ENCODE peak calls at places on chromosomes 4 and X, in eight cellular contexts. A, F, J, G, K, Q, I and R are unnamed samples. For H3K36me3 and H3K4me1, the result is how much of the 10 kb centered on the place peaks cover.

GRCh38 chr4:128323401-128323800 is 35.8 kb upstream of the PGRMC2 start:
- DNase-seq in F (no peak), K (no peak), G (no peak), I (no peak), A (no peak), J (no peak), Q (no peak), R (no peak)

GRCh38 chr4:169404959-169405358 is 134.2 kb upstream of the SH3RF1 start:
- DNase-seq in I (no peak), G (no peak), J (no peak), F (no peak), K (peak), A (no peak), Q (no peak), R (no peak)

GRCh38 chrX:13855689-13856425 is 39.0 kb upstream of the GPM6B start:
- DNase-seq in F (no peak), G (no peak), K (no peak), J (no peak), A (no peak), I (no peak), Q (no peak), R (no peak)

GRCh38 chrX:47093248-47093647 is 15.0 kb downstream of the RGN start:
- DNase-seq in G (no peak), A (no peak), K (peak), Q (no peak), J (no peak), F (no peak), I (no peak), R (no peak)

GRCh38 chrX:47664737-47665136 is 5.8 kb upstream of the UXT start:
- DNase-seq in K (peak), G (peak), J (no peak), I (no peak), A (no peak), Q (no peak), F (no peak), R (no peak)

GRCh38 chrX:123993326-123993725 is 31.8 kb downstream of the STAG2 start:
- DNase-seq in A (no peak), I (no peak), G (no peak), J (no peak), K (peak), Q (no peak), F (no peak), R (no peak)

GRCh38 chr4:38751341-38752043 is 31.3 kb downstream of the TLR10 start:
- DNase-seq in A (no peak), G (no peak), K (no peak), I (no peak), Q (no peak), F (no peak), J (no peak), R (no peak)

GRCh38 chrX:15849555-15849954 is 5.1 kb downstream of the AP1S2 start:
- DNase-seq in I (no peak), Q (no peak), K (peak), F (no peak), J (no peak), G (no peak), A (no peak), R (no peak)

GRCh38 chrX:16825306-16826035 is 39.2 kb downstream of the TXLNG start:
- DNase-seq in Q (no peak), F (no peak), J (no peak), I (no peak), K (peak), A (no peak), G (no peak), R (no peak)

GRCh38 chr4:622996-623913 is 2.1 kb upstream of the PDE6B start:
- DNase-seq in I (no peak), K (no peak), Q (no peak), A (peak), J (no peak), G (no peak), F (no peak), R (no peak)

GRCh38 chr4:184447664-184448063 is 26.7 kb downstream of the IRF2 start:
- DNase-seq in G (no peak), A (no peak), K (no peak), J (no peak), F (no peak), Q (no peak), I (no peak), R (no peak)

GRCh38 chrX:111868726-111869638 is 7.0 kb upstream of the TRPC5OS start:
- DNase-seq in G (no peak), J (no peak), A (no peak), F (no peak), I (peak), K (peak), Q (no peak), R (no peak)

GRCh38 chr4:103429283-103429682 is 231.1 kb upstream of the CENPE start:
- DNase-seq in Q (no peak), F (no peak), K (no peak), J (no peak), A (no peak), I (no peak), G (no peak), R (peak)

GRCh38 chr4:34176609-34177008 is 2067.7 kb downstream of the ARAP2 start:
- DNase-seq in I (no peak), F (no peak), A (no peak), G (no peak), J (no peak), K (no peak), Q (no peak), R (no peak)

GRCh38 chrX:122866527-122866926 is 317.6 kb upstream of the GRIA3 start:
- DNase-seq in I (no peak), Q (no peak), A (no peak), F (no peak), J (no peak), K (peak), G (no peak), R (no peak)

GRCh38 chr4:170088686-170089085 is 1.1 kb downstream of the AADAT start:
- DNase-seq in J (no peak), A (no peak), I (no peak), K (no peak), F (no peak), Q (no peak), G (no peak), R (no peak)

GRCh38 chr4:54658321-54659093 is 750 bp downstream of the KIT start:
- DNase-seq in K (peak), A (peak), Q (no peak), G (no peak), I (peak), F (peak), J (peak), R (peak)

GRCh38 chr4:3091464-3091863 is 17.0 kb downstream of the HTT start:
- DNase-seq in G (no peak), F (no peak), A (no peak), Q (no peak), J (no peak), I (no peak), K (no peak), R (no peak)
- H3K36me3 ChIP-seq in G (under half), F (under half), A (half or more), Q (under half), J (under half), I (under half), K (under half), R (under half)

DNA sequence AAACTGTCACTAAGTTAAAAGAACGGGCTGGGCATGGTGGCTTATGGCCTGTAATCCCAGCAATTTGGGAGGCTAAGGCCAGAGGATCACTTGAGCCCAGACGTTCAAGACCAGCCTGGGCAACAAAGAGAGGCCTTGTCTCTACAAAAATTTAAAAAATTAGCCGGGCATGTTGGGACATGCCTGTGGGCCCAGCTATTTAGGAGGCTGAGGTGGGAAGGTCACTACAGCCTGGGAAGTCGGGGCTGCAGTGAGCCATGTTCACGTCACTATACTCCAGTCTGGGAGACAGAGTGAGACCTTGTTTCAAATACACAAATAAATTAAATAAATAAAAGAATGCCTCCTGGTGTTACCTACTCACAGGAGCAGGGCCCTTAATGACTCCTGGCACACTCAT is 69.5 kb downstream of the APBB2 start:
- DNase-seq in G (no peak), Q (no peak), I (no peak), K (peak), J (no peak), A (no peak), F (no peak), R (no peak)
- H3K4me1 ChIP-seq in G (half or more), Q (half or more), I (half or more), K (half or more), J (under half), A (under half), F (half or more), R (under half)

DNA sequence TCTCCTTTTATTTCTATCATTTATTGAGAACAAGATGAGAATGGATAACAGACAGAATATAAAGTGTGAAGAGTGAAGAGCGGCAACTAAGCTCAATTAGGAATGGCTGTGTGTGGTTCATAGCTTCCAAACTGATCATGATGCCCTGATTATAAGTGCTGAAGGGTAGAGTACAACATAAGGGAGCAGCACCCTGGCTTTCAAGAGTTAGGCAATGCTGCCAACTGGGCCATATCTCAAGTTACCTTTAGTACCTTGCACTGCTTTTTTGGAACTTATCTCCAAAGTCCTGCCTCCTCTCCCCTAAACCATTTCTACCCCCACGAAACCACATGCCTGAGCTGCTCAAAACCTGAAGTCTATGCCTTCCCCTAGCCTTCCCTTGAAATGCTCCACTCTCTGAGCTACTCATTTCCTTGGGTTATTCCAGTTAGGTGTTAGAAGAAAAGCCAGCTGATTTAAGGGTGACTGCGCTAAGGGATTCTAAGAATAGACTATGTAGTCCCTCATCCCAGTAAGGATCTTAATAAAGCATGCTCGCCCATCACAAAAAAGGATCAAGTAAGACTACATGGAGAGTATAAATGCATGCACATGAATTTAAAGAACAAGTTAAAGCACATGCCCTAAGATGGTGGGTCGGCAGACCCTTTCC is 29.6 kb downstream of the MED14 start:
- DNase-seq in J (no peak), F (no peak), A (no peak), G (no peak), I (no peak), Q (no peak), K (no peak), R (no peak)
- H3K36me3 ChIP-seq in J (half or more), F (under half), A (half or more), G (under half), I (under half), Q (under half), K (under half), R (under half)

GRCh38 chrX:19769467-19769866 is 117.9 kb downstream of the SH3KBP1 start:
- DNase-seq in K (no peak), A (no peak), F (no peak), Q (no peak), G (no peak), I (no peak), J (no peak), R (no peak)

GRCh38 chrX:19775830-19776498 is 111.4 kb downstream of the SH3KBP1 start:
- DNase-seq in A (no peak), F (no peak), Q (no peak), I (no peak), G (no peak), J (no peak), K (peak), R (no peak)

GRCh38 chrX:19772306-19772705 is 115.1 kb downstream of the SH3KBP1 start:
- DNase-seq in J (no peak), K (peak), F (no peak), G (no peak), I (no peak), Q (no peak), A (no peak), R (no peak)

GRCh38 chrX:19774905-19775304 is 112.5 kb downstream of the SH3KBP1 start:
- DNase-seq in G (no peak), I (no peak), F (no peak), K (no peak), A (no peak), Q (no peak), J (no peak), R (no peak)

DNA sequence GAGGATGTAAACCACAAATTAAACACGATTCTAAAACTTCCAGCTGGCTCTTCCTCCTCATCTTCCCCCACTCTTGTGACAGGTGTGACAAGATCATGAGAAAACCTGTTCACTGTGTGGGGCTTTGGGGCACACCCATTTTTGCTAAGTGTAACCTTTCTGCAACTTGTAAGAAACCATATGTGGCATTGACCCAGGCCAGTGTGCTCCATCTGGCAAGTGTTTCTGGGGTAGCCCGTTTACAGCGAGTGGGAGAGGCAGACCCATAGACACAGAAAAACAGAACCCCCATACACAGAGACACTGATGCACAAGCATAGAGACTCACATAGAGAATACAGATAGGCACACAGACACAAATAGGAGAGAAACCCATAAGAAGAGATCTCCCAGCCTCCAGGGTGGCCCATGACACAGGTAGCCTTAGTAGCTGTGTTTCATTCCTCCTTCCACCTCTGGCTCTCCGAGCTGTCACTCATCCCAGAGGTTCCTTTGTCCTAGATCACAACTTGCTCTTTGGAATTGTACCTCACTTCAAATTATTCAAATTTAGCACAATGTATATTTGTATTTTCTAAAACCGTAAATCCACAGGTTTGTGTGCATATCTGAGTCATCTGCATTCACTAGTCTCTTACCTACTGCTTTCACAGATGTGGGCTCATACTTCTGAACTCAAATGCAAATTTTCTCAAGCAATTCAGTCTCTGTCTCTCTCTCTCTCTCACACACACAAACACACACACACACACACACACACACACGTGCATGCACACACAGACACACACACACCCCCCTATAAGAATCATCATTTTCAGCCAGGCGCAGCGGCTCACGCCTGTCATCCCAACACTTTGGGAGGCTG is 114.4 kb downstream of the SH3KBP1 start:
- DNase-seq in G (no peak), K (peak), J (no peak), Q (no peak), A (no peak), I (no peak), F (no peak), R (no peak)
- H3K4me1 ChIP-seq in G (under half), K (under half), J (under half), Q (under half), A (half or more), I (under half), F (under half), R (under half)

GRCh38 chr4:108058685-108059440 is 69.2 kb downstream of the HADH start:
- DNase-seq in J (no peak), K (peak), Q (no peak), F (no peak), G (no peak), I (no peak), A (no peak), R (no peak)
- H3K36me3 ChIP-seq in J (under half), K (under half), Q (under half), F (under half), G (under half), I (under half), A (under half), R (under half)